ENCODE peak calls at places on chromosomes 12 and 14, in six cellular contexts. W is fibroblast of the conjunctiva, B is NCI-H1694, Q is AG08396, E is ELR, J is fibroblast of gingiva. A is an unnamed sample.

GRCh38 chr12:51755251-51755650 is 93.3 kb downstream of the FIGNL2 start:
- DNase-seq in J (no peak), B (no peak), W (no peak), Q (no peak), E (no peak), A (no peak)

GRCh38 chr14:88904864-88905263 is 80.4 kb downstream of the TTC8 start:
- DNase-seq in J (peak; percentile 14), Q (no peak), B (no peak), W (no peak), E (no peak), A (peak; percentile 47)

GRCh38 chr14:103259184-103259583 is 74.9 kb upstream of the EIF5 start:
- DNase-seq in J (no peak), B (no peak), Q (no peak), W (no peak), E (no peak), A (no peak)

GRCh38 chr12:51855586-51856428 is 7.3 kb upstream of the FIGNL2 start:
- DNase-seq in Q (peak; percentile 87), J (no peak), B (no peak), E (peak; percentile 29), W (no peak), A (no peak)

GRCh38 chr12:1289371-1290155 is 298.5 kb downstream of the ERC1 start:
- DNase-seq in E (no peak), J (no peak), B (no peak), Q (no peak), W (no peak), A (no peak)

GRCh38 chr12:130956456-130957303 is 3.0 kb downstream of the ADGRD1 start:
- DNase-seq in J (no peak), W (no peak), B (no peak), Q (no peak), E (no peak), A (no peak)

GRCh38 chr12:50211392-50212070 is 44.4 kb upstream of the CERS5 start:
- DNase-seq in B (no peak), W (no peak), E (peak; percentile 49), Q (no peak), J (no peak), A (peak; percentile 36)

GRCh38 chr12:5343711-5344110 is 88.2 kb upstream of the NTF3 start:
- DNase-seq in E (no peak), Q (no peak), B (no peak), J (no peak), W (no peak), A (no peak)

GRCh38 chr12:4269279-4269991 is 4.1 kb upstream of the CCND2 start:
- DNase-seq in B (no peak), Q (peak; percentile 39), E (no peak), J (no peak), W (no peak), A (no peak)

GRCh38 chr14:59044707-59045106 is 143.8 kb upstream of the DAAM1 start:
- DNase-seq in Q (no peak), W (no peak), B (no peak), J (no peak), E (no peak), A (peak; percentile 55)

GRCh38 chr12:76929499-76929898 is 50.7 kb upstream of the CSRP2 start:
- DNase-seq in J (no peak), E (no peak), B (no peak), Q (no peak), W (no peak), A (no peak)

GRCh38 chr12:121536929-121537813 is 43.7 kb downstream of the KDM2B start:
- DNase-seq in J (peak; percentile 55), B (no peak), Q (peak; percentile 91), E (peak; percentile 74), W (no peak), A (peak; percentile 69)

GRCh38 chr14:99274346-99275221 is 2.6 kb upstream of the BCL11B start:
- DNase-seq in Q (peak; percentile 82), E (peak; percentile 66), B (peak; percentile 96), J (peak; percentile 37), W (peak; percentile 59), A (peak; percentile 76)

GRCh38 chr14:52602131-52602530 is 49.5 kb downstream of the GPR137C start:
- DNase-seq in W (no peak), J (no peak), Q (no peak), E (no peak), B (no peak), A (no peak)

GRCh38 chr12:63823040-63823439 is 21.5 kb upstream of the SRGAP1 start:
- DNase-seq in Q (no peak), E (no peak), J (no peak), B (no peak), W (no peak), A (no peak)

GRCh38 chr12:52228931-52229330 is 4.1 kb upstream of the KRT7 start:
- DNase-seq in E (no peak), J (no peak), B (no peak), Q (no peak), W (no peak), A (no peak)

GRCh38 chr12:43038991-43039390 is 449.4 kb upstream of the PRICKLE1 start:
- DNase-seq in J (no peak), E (no peak), W (no peak), B (no peak), Q (no peak), A (peak; percentile 15)

GRCh38 chr12:68358532-68359485 is 26.6 kb upstream of the MDM1 start:
- DNase-seq in E (peak; percentile 81), Q (peak; percentile 40), J (peak; percentile 76), W (peak; percentile 71), B (peak; percentile 16), A (peak; percentile 71)

GRCh38 chr14:100410056-100410565 is 87.0 kb downstream of the SLC25A47 start:
- DNase-seq in J (no peak), Q (no peak), W (no peak), B (no peak), E (no peak), A (peak; percentile 61)

GRCh38 chr12:44285321-44285720 is 449.4 kb downstream of the TMEM117 start:
- DNase-seq in J (no peak), W (no peak), E (no peak), B (peak; percentile 26), Q (no peak), A (no peak)